ENCODE peak calls at places on chromosomes 4 and X, in seven cellular contexts. I, M, O, J, H, Z and Y are unnamed samples.

GRCh38 chr4:153649572-153649991 is 34.5 kb upstream of the TLR2 start:
- DNase-seq in I (no peak), M (peak), O (no peak), J (no peak), H (peak), Z (no peak), Y (no peak)

GRCh38 chrX:71118032-71118984 is at the start of gene MED12:
- DNase-seq in I (no peak), M (peak), O (peak), J (peak), H (peak), Z (peak), Y (no peak)

GRCh38 chr4:87916636-87917035 is 58.9 kb upstream of the SPP1 start:
- DNase-seq in I (no peak), M (no peak), O (no peak), J (no peak), H (no peak), Z (no peak), Y (no peak)

GRCh38 chr4:144894525-144894924 is 203.5 kb downstream of the ANAPC10 start:
- DNase-seq in I (peak), M (no peak), O (no peak), J (no peak), H (peak), Z (peak), Y (no peak)

GRCh38 chr4:28287837-28288236 is 1427.2 kb downstream of the STIM2 start:
- DNase-seq in I (peak), M (peak), O (no peak), J (peak), H (peak), Z (no peak), Y (no peak)

GRCh38 chr4:180116840-180117239 is 2126.4 kb upstream of the TENM3 start:
- DNase-seq in I (no peak), M (no peak), O (no peak), J (no peak), H (no peak), Z (no peak), Y (no peak)

GRCh38 chr4:183950536-183950935 is 45.4 kb downstream of the STOX2 start:
- DNase-seq in I (no peak), M (no peak), O (no peak), J (no peak), H (no peak), Z (no peak), Y (no peak)

GRCh38 chr4:6900956-6901355 is 8.7 kb upstream of the TBC1D14 start:
- DNase-seq in I (no peak), M (no peak), O (no peak), J (no peak), H (no peak), Z (no peak), Y (no peak)

GRCh38 chr4:109559625-109559982 is 442 bp upstream of the MCUB start:
- DNase-seq in I (no peak), M (no peak), O (peak), J (no peak), H (no peak), Z (peak), Y (no peak)

DNA sequence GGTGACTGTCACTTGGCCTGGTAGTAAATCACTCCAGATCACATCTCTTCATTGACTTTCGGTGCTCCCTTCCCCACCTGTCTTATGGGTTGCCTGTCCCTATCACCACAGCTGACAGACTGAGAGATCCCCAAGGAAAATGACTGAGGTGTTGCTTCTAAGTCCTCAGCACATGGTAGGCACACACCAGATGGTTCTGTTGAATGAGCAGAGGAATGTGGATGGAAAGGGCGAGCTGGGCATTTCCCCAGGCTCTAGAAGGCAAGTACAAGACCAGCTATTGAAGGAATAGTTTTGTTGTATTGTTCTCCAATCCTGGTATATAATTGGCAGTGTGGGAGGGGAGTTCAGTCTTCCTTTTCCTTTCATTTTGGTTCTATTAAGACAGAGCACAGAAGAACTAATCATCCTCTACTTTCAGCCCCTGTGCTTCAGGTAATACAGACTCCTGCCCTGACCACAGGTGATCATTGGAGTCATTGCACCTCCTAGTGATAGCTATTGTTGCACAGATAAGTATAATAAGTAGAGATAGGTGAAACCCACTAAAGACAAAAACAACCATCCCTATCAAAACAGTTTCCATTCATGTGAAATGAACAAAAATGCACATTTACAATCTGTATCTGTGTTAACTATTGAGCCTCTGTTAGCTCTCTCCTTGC is 158.6 kb downstream of the TRAM1L1 start:
- DNase-seq in I (peak), M (no peak), O (no peak), J (no peak), H (no peak), Z (no peak), Y (no peak)
- TF ChIP-seq CTCF in I (no peak), M (no peak), O (no peak), J (no peak), H (no peak), Z (no peak), Y (no peak)

DNA sequence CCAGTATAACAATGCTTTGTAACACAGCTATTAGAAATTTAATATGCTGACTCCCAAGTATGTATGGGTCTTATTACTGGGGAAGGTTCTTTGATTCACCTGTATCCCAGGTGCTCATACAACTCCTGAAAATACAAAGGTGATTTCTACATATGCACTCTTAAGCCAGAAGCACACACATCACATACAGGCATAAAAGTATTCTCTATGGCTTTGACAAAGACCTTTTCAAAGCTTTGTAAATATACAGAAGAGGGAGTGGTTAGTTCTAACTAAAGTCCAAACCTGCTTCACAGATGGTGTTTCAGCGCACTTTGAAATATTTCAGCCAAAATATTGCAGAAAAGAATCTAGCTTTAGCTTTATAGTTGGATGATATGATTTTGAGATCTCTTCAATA is 191.4 kb downstream of the SNCA start:
- DNase-seq in I (no peak), M (no peak), O (no peak), J (no peak), H (no peak), Z (no peak), Y (no peak)
- TF ChIP-seq CTCF in I (no peak), M (no peak), O (no peak), J (no peak), H (no peak), Z (no peak), Y (no peak)

GRCh38 chr4:10186228-10187214 is 69.9 kb upstream of the WDR1 start:
- DNase-seq in I (no peak), M (no peak), O (no peak), J (no peak), H (peak), Z (no peak), Y (no peak)
- TF ChIP-seq CTCF in I (no peak), M (no peak), O (no peak), J (no peak), H (peak), Z (no peak), Y (peak)

GRCh38 chrX:94831364-94831763 is 1157.4 kb downstream of the FAM133A start:
- DNase-seq in I (no peak), M (peak), O (no peak), J (no peak), H (peak), Z (no peak), Y (no peak)
- TF ChIP-seq CTCF in I (peak), M (peak), O (peak), J (no peak), H (peak), Z (peak), Y (peak)

GRCh38 chr4:140149851-140150635 is 3.9 kb downstream of the MAML3 start:
- DNase-seq in I (no peak), M (peak), O (peak), J (peak), H (peak), Z (peak), Y (no peak)
- TF ChIP-seq CTCF in I (no peak), M (no peak), O (no peak), J (no peak), H (peak), Z (no peak), Y (no peak)

GRCh38 chr4:186669159-186669720 is 54.4 kb downstream of the FAT1 start:
- DNase-seq in I (no peak), M (peak), O (no peak), J (no peak), H (peak), Z (no peak), Y (no peak)
- TF ChIP-seq CTCF in I (peak), M (peak), O (peak), J (no peak), H (peak), Z (peak), Y (peak)

GRCh38 chr4:151315212-151315886 is 10.1 kb downstream of the SH3D19 start:
- DNase-seq in I (no peak), M (no peak), O (no peak), J (no peak), H (peak), Z (no peak), Y (no peak)
- TF ChIP-seq CTCF in I (no peak), M (no peak), O (no peak), J (no peak), H (no peak), Z (no peak), Y (no peak)

GRCh38 chrX:131985526-131986049 is 37.5 kb upstream of the STK26 start:
- DNase-seq in I (no peak), M (peak), O (no peak), J (no peak), H (no peak), Z (no peak), Y (no peak)
- TF ChIP-seq CTCF in I (no peak), M (no peak), O (no peak), J (no peak), H (no peak), Z (no peak), Y (no peak)

DNA sequence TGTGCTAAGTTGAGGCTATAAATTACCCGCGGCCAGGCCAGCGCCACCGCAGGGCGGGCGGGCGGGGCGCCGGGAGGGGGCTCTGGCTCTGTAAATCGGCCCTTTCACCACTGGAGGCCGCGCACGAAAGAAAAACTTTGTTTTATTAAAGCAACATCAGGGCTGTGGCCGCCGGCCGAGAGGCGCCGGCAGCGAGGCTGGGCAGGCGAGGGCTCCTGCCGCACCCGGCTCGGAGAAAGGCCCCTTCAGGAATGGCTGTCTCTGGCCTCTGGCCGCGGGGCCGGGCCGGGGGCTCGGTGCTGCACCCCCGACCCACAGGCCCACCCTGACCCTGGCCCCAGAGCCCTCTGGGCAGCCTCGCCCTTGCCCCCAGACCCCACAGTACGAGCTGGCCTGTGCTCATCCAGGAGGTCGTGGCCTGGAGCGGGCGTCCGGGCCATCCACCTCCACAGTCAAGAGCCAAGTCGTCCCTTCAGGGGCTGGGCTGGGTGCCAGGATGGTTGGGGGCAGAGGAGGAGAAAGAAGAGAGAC is 29.5 kb upstream of the FGFR3 start:
- DNase-seq in I (no peak), M (no peak), O (no peak), J (no peak), H (peak), Z (no peak), Y (no peak)
- TF ChIP-seq CTCF in I (no peak), M (no peak), O (peak), J (no peak), H (no peak), Z (peak), Y (peak)

GRCh38 chrX:48854898-48855297 is 19.5 kb upstream of the PCSK1N start:
- DNase-seq in I (no peak), M (peak), O (no peak), J (no peak), H (peak), Z (no peak), Y (no peak)
- TF ChIP-seq CTCF in I (peak), M (peak), O (no peak), J (no peak), H (peak), Z (no peak), Y (peak)